ENCODE peak calls at places on chromosomes 11 and 22, in nine cellular contexts. B is WTC11; W is ovary; I is HCT116; K is GM23338; Q is NB4; J is CD4-positive, alpha-beta T cell; P is stomach; A is tibial artery. S is an unnamed sample.

GRCh38 chr22:21755855-21756284 is 20.3 kb upstream of the YPEL1 start:
- DNase-seq in B (no peak), W (no peak), I (no peak), K (no peak), Q (peak), J (no peak), P (no peak), A (no peak), S (no peak)

GRCh38 chr22:19783531-19784395 is 23.2 kb downstream of the TBX1 start:
- DNase-seq in B (peak), W (no peak), I (no peak), K (no peak), Q (no peak), J (no peak), P (no peak), A (no peak), S (no peak)

GRCh38 chr11:97454988-97455387 is 1065.2 kb downstream of the JRKL start:
- DNase-seq in B (no peak), W (no peak), I (no peak), K (peak), Q (peak), J (no peak), P (no peak), A (no peak), S (no peak)

GRCh38 chr22:36682835-36683234 is 20.7 kb downstream of the CACNG2 start:
- DNase-seq in B (no peak), W (no peak), I (no peak), K (no peak), Q (no peak), J (no peak), P (no peak), A (no peak), S (no peak)

GRCh38 chr11:128324531-128325141 is 262.7 kb downstream of the ETS1 start:
- DNase-seq in B (no peak), W (no peak), I (no peak), K (no peak), Q (no peak), J (peak), P (no peak), A (no peak), S (no peak)

GRCh38 chr11:71452354-71453020 is 516 bp upstream of the NADSYN1 start:
- DNase-seq in B (peak), W (peak), I (no peak), K (peak), Q (peak), J (peak), P (peak), A (peak), S (no peak)

GRCh38 chr11:105790841-105791240 is 181.0 kb downstream of the GRIA4 start:
- DNase-seq in B (peak), W (no peak), I (no peak), K (no peak), Q (no peak), J (no peak), P (no peak), A (no peak), S (no peak)

GRCh38 chr11:61747389-61748285 is 4.8 kb upstream of the MYRF start:
- DNase-seq in B (peak), W (peak), I (peak), K (peak), Q (peak), J (no peak), P (peak), A (peak), S (no peak)

GRCh38 chr11:61657566-61657965 is 22.6 kb upstream of the DAGLA start:
- DNase-seq in B (no peak), W (no peak), I (no peak), K (no peak), Q (no peak), J (no peak), P (no peak), A (no peak), S (no peak)

DNA sequence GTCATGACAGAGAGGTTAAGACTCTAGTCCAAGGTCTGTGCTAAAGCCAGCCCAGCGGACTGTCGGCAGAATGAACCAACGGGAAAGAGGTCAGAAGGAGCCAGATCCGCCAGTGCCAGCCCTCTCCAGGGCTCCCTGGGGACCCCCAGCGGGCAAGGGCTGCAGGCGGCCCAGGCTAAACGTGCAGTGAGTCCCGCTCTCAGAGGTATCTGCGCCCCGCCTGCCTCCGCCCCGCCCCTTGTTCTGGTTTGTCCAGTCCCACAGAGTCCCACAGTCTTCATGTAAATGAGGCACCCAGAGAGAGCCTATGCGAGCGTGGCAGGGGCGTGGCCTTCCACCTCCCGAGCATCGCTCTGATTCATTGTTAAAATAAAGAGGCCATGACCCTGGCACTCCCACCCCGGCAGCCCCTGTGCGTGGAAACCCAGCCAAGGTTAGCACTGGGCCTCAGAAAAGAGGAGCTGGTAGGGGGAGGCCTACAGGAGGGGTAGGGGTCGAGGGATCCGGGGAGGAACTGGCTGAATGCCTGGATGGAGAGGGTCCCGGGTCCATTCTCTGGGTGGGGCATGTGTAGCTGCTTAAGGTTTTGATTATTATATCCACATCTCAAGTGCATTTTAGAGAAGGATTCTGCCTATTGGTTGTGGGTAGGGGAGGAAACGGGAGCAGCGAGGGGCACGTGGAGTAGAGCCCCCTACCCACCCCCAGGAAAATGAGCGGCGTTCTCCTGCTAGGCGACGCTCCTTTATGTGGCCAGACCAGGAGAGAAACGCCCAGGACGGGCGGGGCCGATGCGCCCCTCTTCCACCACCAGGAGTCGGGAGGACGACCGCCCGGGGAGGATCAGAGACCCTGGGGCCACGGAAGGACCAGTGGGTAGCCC is at the start of gene TRIOBP:
- DNase-seq in B (peak), W (peak), I (peak), K (peak), Q (peak), J (peak), P (peak), A (peak), S (peak)
- TF ChIP-seq CTCF in B (no peak), W (no peak), I (peak), K (peak), Q (peak), J (peak), P (peak), A (peak), S (peak)

DNA sequence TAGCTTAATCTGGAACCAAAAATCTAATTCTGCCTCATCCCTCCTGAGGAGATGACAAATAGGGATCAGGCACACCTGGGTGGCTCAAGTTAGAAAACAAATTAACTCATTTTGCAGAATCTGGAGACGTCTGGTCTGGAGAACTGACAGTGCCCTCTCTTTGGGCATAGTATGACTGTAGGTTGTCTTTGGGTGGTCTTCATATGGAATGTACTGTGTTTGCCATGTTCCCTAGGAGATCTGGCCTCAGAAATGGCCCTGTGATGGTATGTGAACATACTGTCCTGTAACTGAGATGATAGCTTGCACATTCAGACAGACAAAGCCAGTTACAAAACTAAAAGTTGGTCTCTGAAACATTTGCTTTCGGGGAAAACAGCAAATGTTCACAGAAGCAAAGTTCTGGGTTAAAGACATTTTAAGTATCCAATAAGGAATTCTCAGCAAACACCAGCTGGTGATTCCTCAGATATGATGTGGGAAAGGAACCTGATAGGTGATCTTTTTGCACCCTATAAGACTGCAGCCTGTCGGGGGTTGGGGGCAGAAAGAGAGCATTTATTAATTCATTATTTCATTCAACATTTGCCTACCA is 29.7 kb downstream of the CD44 start:
- DNase-seq in B (no peak), W (no peak), I (no peak), K (no peak), Q (no peak), J (no peak), P (no peak), A (no peak), S (no peak)
- TF ChIP-seq CTCF in B (no peak), W (no peak), I (no peak), K (no peak), Q (no peak), J (no peak), P (no peak), A (no peak), S (no peak)

DNA sequence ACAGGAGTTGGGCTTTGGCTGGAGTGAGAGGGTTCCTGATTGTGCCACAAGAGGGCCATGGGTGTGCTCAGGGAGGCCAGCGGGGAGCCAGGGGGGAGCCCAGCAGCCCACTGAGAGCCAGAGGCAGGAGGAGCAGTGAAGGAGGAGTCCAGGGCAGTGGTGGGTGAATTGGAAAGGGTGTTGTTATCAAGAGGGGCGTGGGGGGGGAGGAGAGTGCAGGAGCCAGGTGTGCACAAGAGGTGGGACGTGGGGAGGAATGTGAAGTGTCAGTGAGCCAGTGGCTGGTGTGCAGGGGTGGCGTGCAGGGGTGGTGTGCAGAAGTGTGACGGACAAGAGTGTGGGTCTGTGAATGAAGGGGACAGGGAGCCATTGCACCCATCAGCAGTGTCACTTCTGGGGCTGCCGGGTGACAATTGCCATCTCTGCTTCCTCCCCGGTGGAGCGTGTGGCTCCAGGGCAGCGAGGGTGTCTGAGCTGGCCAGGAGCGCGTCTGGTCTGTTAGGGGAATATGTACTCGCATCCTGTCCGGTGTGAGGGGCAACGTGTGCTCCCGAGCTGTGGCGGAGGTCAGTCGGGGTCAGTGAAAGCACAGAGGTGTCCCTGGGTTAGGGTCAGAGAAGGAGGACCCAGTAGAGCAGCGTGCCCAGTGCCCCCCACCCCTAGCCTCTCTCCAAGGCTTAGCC is 1.7 kb downstream of the CLCF1 start:
- DNase-seq in B (peak), W (no peak), I (no peak), K (peak), Q (peak), J (no peak), P (peak), A (no peak), S (no peak)
- TF ChIP-seq CTCF in B (no peak), W (no peak), I (no peak), K (peak), Q (peak), J (no peak), P (peak), A (peak), S (peak)

DNA sequence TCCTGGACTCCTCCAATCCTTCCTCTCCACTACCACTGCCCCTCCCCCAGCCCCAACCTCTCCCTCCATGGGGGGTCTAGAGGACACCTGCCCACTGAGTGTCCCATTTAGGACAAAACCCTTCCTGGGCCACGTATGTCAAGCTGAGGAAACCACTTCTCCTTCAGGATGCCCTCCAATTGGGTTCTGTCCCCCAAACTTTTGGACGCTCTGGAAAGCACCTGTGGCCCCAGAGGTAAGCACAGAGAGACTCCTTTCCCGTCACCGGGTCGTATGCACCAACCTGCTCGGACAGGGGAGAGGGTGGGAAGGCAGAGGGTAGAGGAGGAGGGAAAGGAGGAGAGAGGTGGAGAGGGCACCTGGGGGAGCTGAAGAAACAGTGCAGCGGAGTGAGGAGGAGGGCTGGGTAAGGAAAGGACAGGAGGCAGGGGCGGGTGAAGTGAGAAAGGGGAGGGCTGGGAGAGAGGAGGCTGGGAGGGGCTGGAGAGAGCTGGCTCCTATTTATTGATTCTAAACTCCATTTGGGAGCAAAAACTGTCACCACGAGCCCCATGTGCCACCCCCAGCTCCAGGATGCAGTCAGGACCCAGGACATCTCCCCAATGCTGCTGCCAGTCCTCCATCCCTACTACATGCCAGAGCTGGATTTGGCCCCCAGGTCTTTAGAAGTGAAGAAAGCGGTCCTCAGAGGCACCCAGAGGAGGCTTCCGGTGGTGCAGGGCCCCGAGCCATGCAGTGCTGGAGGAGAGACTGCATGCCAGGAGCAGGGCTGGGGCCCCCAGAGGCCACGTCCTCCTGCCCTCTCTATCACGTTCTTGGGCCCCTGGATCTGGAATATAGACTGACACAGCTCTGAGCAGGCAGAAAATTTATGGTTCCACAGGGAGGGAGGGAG is 53.6 kb downstream of the SLC22A12 start:
- DNase-seq in B (peak), W (no peak), I (no peak), K (peak), Q (peak), J (no peak), P (no peak), A (no peak), S (no peak)
- TF ChIP-seq CTCF in B (no peak), W (no peak), I (no peak), K (peak), Q (peak), J (no peak), P (no peak), A (no peak), S (no peak)

GRCh38 chr11:11988862-11989261 is 19.6 kb downstream of the DKK3 start:
- DNase-seq in B (no peak), W (no peak), I (no peak), K (peak), Q (no peak), J (no peak), P (no peak), A (no peak), S (no peak)
- TF ChIP-seq CTCF in B (no peak), W (no peak), I (no peak), K (no peak), Q (no peak), J (no peak), P (no peak), A (no peak), S (no peak)

GRCh38 chr11:73186294-73186850 is 31.7 kb upstream of the P2RY2 start:
- DNase-seq in B (no peak), W (no peak), I (no peak), K (no peak), Q (peak), J (no peak), P (no peak), A (peak), S (no peak)

GRCh38 chr11:73184953-73185671 is 33.0 kb upstream of the P2RY2 start:
- DNase-seq in B (peak), W (no peak), I (peak), K (peak), Q (peak), J (no peak), P (peak), A (peak), S (peak)

GRCh38 chr11:73185680-73186293 is 32.3 kb upstream of the P2RY2 start:
- DNase-seq in B (no peak), W (no peak), I (no peak), K (no peak), Q (peak), J (no peak), P (peak), A (peak), S (no peak)

GRCh38 chr11:73186886-73187285 is 31.2 kb upstream of the P2RY2 start:
- DNase-seq in B (no peak), W (no peak), I (no peak), K (no peak), Q (no peak), J (no peak), P (peak), A (peak), S (no peak)

DNA sequence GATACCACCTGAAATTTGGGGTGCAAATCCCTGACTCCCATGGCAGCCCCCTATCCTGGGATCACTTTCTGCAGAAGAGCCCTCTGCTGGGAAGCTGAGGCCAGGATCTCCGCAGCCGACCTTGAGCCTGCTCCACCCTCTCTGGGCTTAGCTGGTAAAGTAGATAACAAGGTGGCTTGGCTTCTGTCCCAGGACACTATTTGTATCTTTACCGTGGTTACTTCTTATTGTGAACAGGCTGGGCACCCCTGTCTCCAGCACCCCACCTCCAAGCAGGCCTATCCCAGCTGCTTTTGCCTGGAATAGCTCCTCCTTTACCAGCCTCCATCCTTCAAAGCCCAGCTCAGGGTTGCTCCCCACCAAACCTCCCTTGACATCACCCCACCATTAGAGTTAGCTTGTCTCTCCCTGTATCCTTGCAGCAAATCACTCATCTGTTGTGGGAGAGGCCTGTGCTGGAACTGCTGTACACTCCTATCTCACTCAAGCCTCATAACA is 35.2 kb upstream of the P2RY2 start:
- DNase-seq in B (no peak), W (peak), I (no peak), K (peak), Q (no peak), J (no peak), P (peak), A (no peak), S (no peak)
- TF ChIP-seq CTCF in B (no peak), W (no peak), I (no peak), K (peak), Q (no peak), J (no peak), P (no peak), A (no peak), S (peak)

GRCh38 chr11:47233989-47234668 is 14.5 kb downstream of the ACP2 start:
- DNase-seq in B (peak), W (no peak), I (no peak), K (peak), Q (peak), J (peak), P (no peak), A (no peak), S (no peak)
- TF ChIP-seq CTCF in B (no peak), W (no peak), I (peak), K (peak), Q (peak), J (peak), P (no peak), A (no peak), S (peak)

DNA sequence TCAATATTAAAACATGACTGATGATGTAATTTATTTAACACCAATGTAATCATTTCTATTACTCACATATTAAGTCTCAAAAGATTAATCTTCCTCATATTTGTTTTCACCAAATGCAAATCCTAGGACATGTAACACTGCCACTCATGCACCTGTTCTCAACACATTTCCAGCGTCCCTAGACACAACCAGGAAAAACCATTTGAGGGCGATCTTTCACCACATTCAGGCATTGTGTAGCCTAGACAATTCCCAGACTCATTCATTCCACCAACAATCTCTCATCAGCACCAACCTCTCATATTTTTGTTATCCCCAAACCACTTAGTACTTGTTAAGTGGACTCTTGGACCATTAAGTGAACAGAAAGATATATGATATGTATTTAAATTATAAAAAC is 66.1 kb downstream of the SLC36A4 start:
- DNase-seq in B (no peak), W (no peak), I (no peak), K (peak), Q (peak), J (no peak), P (no peak), A (no peak), S (no peak)
- TF ChIP-seq CTCF in B (no peak), W (no peak), I (peak), K (peak), Q (peak), J (no peak), P (no peak), A (no peak), S (peak)